ENCODE peak calls at places on chromosomes 12 and 14, in four cellular contexts. U is lower leg skin, O is HCT116, X is HFFc6. Z is an unnamed sample.
A peak's percentile ranks its signal among the peaks of the same experiment; 100 is the strongest.

GRCh38 chr14:79016828-79017505 is 846.8 kb downstream of the NRXN3 start:
- DNase-seq in O (no peak), X (peak; percentile 88), U (no peak), Z (no peak)

GRCh38 chr12:2074792-2075191 is 22.0 kb downstream of the CACNA1C start:
- DNase-seq in U (peak; percentile 18), O (no peak), X (no peak), Z (no peak)

GRCh38 chr14:50839048-50839447 is 8.1 kb upstream of the NIN start:
- DNase-seq in U (no peak), X (no peak), O (no peak), Z (no peak)

GRCh38 chr12:70663838-70664237 is 26.6 kb upstream of the PTPRB start:
- DNase-seq in O (no peak), U (no peak), X (no peak), Z (no peak)

GRCh38 chr12:106672308-106673085 is 89.7 kb downstream of the RFX4 start:
- DNase-seq in U (peak; percentile 25), X (no peak), O (no peak), Z (no peak)

GRCh38 chr12:82486524-82487235 is 128.4 kb downstream of the METTL25 start:
- DNase-seq in O (peak; percentile 0), X (no peak), U (no peak), Z (no peak)

GRCh38 chr14:22922294-22922693 is 3.3 kb upstream of the RBM23 start:
- DNase-seq in X (no peak), U (no peak), O (no peak), Z (no peak)

GRCh38 chr12:124829008-124829707 is 34.5 kb downstream of the SCARB1 start:
- DNase-seq in O (no peak), U (no peak), X (peak; percentile 96), Z (no peak)

GRCh38 chr12:104598342-104599271 is 141.9 kb downstream of the CHST11 start:
- DNase-seq in X (no peak), U (no peak), O (no peak), Z (no peak)

GRCh38 chr14:105420141-105420975 is 731 bp downstream of the MTA1 start:
- DNase-seq in U (no peak), O (no peak), X (no peak), Z (no peak)

GRCh38 chr12:94289551-94290312 is 141.4 kb downstream of the PLXNC1 start:
- DNase-seq in U (no peak), X (peak; percentile 81), O (no peak), Z (no peak)

GRCh38 chr14:104219731-104220224 is 81.4 kb downstream of the KIF26A start:
- DNase-seq in X (no peak), U (no peak), O (no peak), Z (no peak)

GRCh38 chr14:51319181-51319597 is 79.1 kb downstream of the TMX1 start:
- DNase-seq in U (no peak), X (no peak), O (no peak), Z (no peak)

GRCh38 chr12:109763201-109763841 is 49.7 kb downstream of the FAM222A start:
- DNase-seq in X (peak; percentile 64), O (no peak), U (peak; percentile 66), Z (no peak)

GRCh38 chr12:66210840-66211239 is 21.8 kb downstream of the IRAK3 start:
- DNase-seq in U (no peak), O (no peak), X (no peak), Z (no peak)

GRCh38 chr12:12613334-12613733 is 1.7 kb downstream of the CREBL2 start:
- DNase-seq in O (no peak), U (no peak), X (no peak), Z (no peak)

GRCh38 chr12:108832730-108833354 is 24.5 kb downstream of the SSH1 start:
- DNase-seq in X (peak; percentile 85), U (no peak), O (no peak), Z (no peak)

GRCh38 chr14:59262717-59263469 is 74.4 kb downstream of the DAAM1 start:
- DNase-seq in X (no peak), U (no peak), O (no peak), Z (no peak)

GRCh38 chr14:100780246-100780645 is 45.7 kb upstream of the MEG3 start:
- DNase-seq in X (no peak), U (peak; percentile 81), O (no peak), Z (peak; percentile 4)

GRCh38 chr12:26520154-26520553 is 312.8 kb downstream of the ITPR2 start:
- DNase-seq in U (no peak), O (no peak), X (no peak), Z (no peak)

GRCh38 chr12:49923878-49924610 is 20.3 kb upstream of the FAIM2 start:
- DNase-seq in X (no peak), U (no peak), O (no peak), Z (no peak)

GRCh38 chr12:54032627-54033100 is at the start of gene HOXC5:
- DNase-seq in U (peak; percentile 97), O (peak; percentile 54), X (peak; percentile 28), Z (peak; percentile 60)

GRCh38 chr12:131893605-131894312 is 663 bp upstream of the ULK1 start:
- DNase-seq in O (no peak), U (no peak), X (no peak), Z (no peak)

GRCh38 chr12:51192284-51192671 is 19.3 kb upstream of the TFCP2 start:
- DNase-seq in O (no peak), U (no peak), X (no peak), Z (no peak)

GRCh38 chr12:113818278-113818677 is 147.8 kb downstream of the RBM19 start:
- DNase-seq in U (no peak), O (no peak), X (no peak), Z (no peak)

GRCh38 chr14:104328607-104329006 is 190.2 kb downstream of the KIF26A start:
- DNase-seq in X (no peak), O (no peak), U (no peak), Z (no peak)

GRCh38 chr12:53856132-53856531 is 82.5 kb upstream of the HOXC13 start:
- DNase-seq in U (no peak), O (no peak), X (no peak), Z (no peak)

GRCh38 chr12:7322599-7322998 is 18.7 kb downstream of the ACSM4 start:
- DNase-seq in X (no peak), O (no peak), U (no peak), Z (no peak)

GRCh38 chr14:61466249-61466904 is 145.0 kb downstream of the PRKCH start:
- DNase-seq in O (no peak), U (no peak), X (peak; percentile 88), Z (no peak)

GRCh38 chr12:123063535-123063934 is 83.1 kb downstream of the ARL6IP4 start:
- DNase-seq in O (no peak), U (no peak), X (no peak), Z (no peak)

GRCh38 chr12:69779928-69780327 is 41.3 kb downstream of the RAB3IP start:
- DNase-seq in U (no peak), X (peak; percentile 27), O (peak; percentile 27), Z (no peak)

GRCh38 chr14:101992708-101993107 is 28.3 kb downstream of the DYNC1H1 start:
- DNase-seq in U (no peak), X (no peak), O (no peak), Z (no peak)

DNA sequence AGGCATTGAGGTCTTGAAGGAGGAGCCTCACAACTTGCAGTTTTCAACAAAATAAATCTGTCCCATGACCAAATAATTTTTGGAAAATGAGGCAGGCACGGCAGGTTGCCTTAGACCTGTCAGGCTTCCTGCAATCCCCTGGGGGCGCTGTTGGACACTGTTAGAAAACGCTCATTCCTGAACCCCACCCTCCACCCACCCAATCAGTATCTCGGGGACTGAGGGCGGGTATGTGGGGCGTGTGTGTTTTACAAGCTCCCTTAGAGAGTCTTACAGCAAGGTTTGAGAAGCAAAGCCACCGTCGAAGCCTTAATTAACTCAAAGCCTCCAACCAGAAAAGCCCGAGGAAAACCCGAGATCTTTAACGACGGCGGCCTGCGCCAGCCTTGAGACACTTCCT is 122.8 kb downstream of the GLT1D1 start:
- DNase-seq in X (no peak), U (no peak), O (no peak), Z (no peak)
- TF ChIP-seq CTCF in X (no peak), U (no peak), O (no peak), Z (no peak)

GRCh38 chr12:47797432-47797831 is 22.3 kb downstream of the HDAC7 start:
- DNase-seq in X (no peak), U (no peak), O (no peak), Z (no peak)
- TF ChIP-seq CTCF in X (peak; percentile 42), U (no peak), O (peak; percentile 62), Z (peak; percentile 20)

DNA sequence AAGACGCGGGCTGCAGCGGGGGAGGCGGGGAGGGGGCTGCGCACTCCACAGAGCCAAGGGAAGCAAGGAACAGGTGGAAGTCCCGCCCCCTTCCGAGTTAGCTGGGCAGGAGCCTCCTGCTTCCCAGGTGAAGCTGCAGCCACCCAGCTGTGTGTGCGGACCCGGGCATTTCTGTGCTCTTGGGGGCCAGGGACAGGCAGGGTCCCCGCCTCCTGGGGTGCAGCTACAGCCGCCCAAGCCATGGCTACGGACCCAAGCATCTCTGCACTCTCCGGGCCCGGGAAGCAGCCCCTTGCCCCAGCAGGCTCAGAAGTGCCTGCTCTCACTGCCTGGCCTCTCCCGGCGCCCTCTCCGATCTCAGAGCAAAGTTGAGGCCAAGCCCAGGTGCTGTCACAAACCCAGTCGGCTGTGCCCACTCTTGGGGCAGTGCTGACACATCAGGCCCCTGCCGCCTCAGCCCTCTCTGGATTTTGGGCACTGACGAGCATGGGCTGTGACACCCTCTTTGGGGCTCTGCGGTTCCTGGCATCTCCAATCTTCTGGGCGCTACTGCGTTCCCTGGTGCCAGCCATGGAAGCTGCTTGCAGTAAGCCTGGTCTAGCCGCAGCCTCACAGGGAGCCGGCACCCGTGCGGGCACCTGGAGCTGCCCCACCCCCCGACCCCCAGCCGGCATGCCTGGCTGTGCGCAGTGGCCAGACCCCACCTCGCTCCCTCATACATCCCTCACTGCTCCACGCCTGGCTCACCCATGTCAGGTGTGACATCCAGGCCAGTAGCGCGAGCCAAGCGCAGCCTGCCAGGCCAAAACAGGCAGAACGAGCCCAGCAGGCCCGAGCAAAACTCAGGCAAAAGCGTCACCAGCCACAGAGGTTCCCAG is 8.5 kb upstream of the MGAT4C start:
- DNase-seq in O (no peak), U (peak; percentile 89), X (no peak), Z (no peak)
- TF ChIP-seq CTCF in O (no peak), U (no peak), X (no peak), Z (no peak)

GRCh38 chr12:25100203-25100602 is 94.8 kb downstream of the DNAI7 start:
- DNase-seq in X (no peak), U (no peak), O (no peak), Z (no peak)

GRCh38 chr12:25100738-25101445 is 94.1 kb downstream of the DNAI7 start:
- DNase-seq in X (no peak), O (no peak), U (no peak), Z (no peak)

GRCh38 chr12:25102402-25102801 is 92.6 kb downstream of the DNAI7 start:
- DNase-seq in X (no peak), U (no peak), O (no peak), Z (no peak)

GRCh38 chr12:25099010-25099409 is 96.0 kb downstream of the DNAI7 start:
- DNase-seq in O (no peak), U (no peak), X (no peak), Z (no peak)
- TF ChIP-seq CTCF in O (no peak), U (no peak), X (no peak), Z (no peak)

GRCh38 chr14:69803753-69804152 is 6.7 kb upstream of the SLC10A1 start:
- DNase-seq in X (no peak), O (no peak), U (no peak), Z (no peak)
- TF ChIP-seq CTCF in X (peak; percentile 62), O (no peak), U (no peak), Z (no peak)

Z was measured in natural killer cell.